ENCODE peak calls at places on chromosomes 4 and X, in four cellular contexts. Z is suprapubic skin, U is H1, H is psoas muscle. N is an unnamed sample.
A peak's percentile ranks its signal among the peaks of the same experiment; 100 is the strongest.

GRCh38 chr4:134777626-134778025 is 576.0 kb upstream of the PABPC4L start:
- DNase-seq in Z (no peak), U (no peak), H (no peak), N (no peak)

GRCh38 chrX:13955095-13955647 is 74.5 kb downstream of the GEMIN8 start:
- DNase-seq in H (no peak), U (no peak), Z (no peak), N (no peak)

GRCh38 chrX:43813898-43814297 is 68.4 kb downstream of the MAOB start:
- DNase-seq in Z (no peak), H (no peak), U (peak; percentile 45), N (no peak)

GRCh38 chr4:143437937-143438336 is 75.6 kb upstream of the SMARCA5 start:
- DNase-seq in Z (no peak), H (no peak), U (no peak), N (no peak)

GRCh38 chr4:113502883-113503282 is 258.7 kb downstream of the CAMK2D start:
- DNase-seq in U (no peak), H (no peak), Z (no peak), N (no peak)

GRCh38 chrX:22969416-22969815 is 30.3 kb upstream of the DDX53 start:
- DNase-seq in H (no peak), U (no peak), Z (no peak), N (no peak)

GRCh38 chr4:793941-794621 is 31.8 kb downstream of the CPLX1 start:
- DNase-seq in Z (no peak), U (no peak), H (no peak), N (no peak)

GRCh38 chr4:100288167-100288566 is 97.9 kb upstream of the DDIT4L start:
- DNase-seq in Z (no peak), H (no peak), U (no peak), N (no peak)

GRCh38 chr4:137267024-137267423 is 265.3 kb downstream of the PCDH18 start:
- DNase-seq in U (no peak), H (no peak), Z (no peak), N (no peak)

GRCh38 chrX:55451626-55451989 is 319 bp upstream of the MAGEH1 start:
- DNase-seq in H (no peak), U (no peak), Z (no peak), N (no peak)

GRCh38 chrX:55451990-55452824 is at the start of gene MAGEH1:
- DNase-seq in H (peak; percentile 78), U (peak; percentile 62), Z (peak; percentile 86), N (peak; percentile 89)

GRCh38 chrX:55452825-55453124 is 848 bp downstream of the MAGEH1 start:
- DNase-seq in U (no peak), H (no peak), Z (no peak), N (no peak)

GRCh38 chrX:55450259-55450658 is 1.7 kb upstream of the MAGEH1 start:
- DNase-seq in H (no peak), Z (no peak), U (no peak), N (no peak)

DNA sequence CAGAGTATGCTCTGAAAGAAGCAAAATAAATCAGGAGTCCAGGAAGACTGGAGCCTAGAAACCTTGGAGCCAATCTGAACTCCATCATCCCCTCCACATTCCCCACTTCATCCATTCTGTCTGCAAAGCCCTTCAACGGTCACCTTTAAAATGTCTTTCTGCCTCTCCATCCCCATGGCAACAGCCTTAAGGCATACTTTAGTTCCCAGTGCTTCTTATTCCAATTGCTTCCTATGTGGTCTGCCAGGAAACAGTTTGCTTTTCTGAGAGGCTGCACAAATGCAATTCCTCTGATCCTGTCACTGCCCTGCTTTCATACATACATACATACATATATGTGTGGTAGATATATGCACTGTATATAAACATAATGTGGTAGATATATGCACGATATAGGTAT is 802 bp upstream of the MAGEH1 start:
- DNase-seq in Z (no peak), H (no peak), U (no peak), N (no peak)
- H3K27ac ChIP-seq in Z (no peak overlapping the region), H (peak overlapping the region; percentile 59), U (no peak overlapping the region), N (no peak overlapping the region)

GRCh38 chr4:173527103-173527876 is 2.7 kb downstream of the HAND2 start:
- DNase-seq in Z (no peak), H (no peak), U (peak; percentile 75), N (no peak)
- H3K4me3 ChIP-seq in Z (peak overlapping the region; percentile 55), H (no peak overlapping the region), U (no peak overlapping the region), N (peak overlapping the region; percentile 87)

GRCh38 chrX:37077646-37078433 is 69.7 kb downstream of the FAM47C start:
- DNase-seq in U (no peak), H (no peak), Z (no peak), N (no peak)
- TF ChIP-seq CTCF in U (no peak), H (no peak), Z (no peak), N (no peak)

GRCh38 chr4:12612866-12613265 is 871.3 kb downstream of the RAB28 start:
- DNase-seq in H (no peak), U (no peak), Z (no peak), N (no peak)

DNA sequence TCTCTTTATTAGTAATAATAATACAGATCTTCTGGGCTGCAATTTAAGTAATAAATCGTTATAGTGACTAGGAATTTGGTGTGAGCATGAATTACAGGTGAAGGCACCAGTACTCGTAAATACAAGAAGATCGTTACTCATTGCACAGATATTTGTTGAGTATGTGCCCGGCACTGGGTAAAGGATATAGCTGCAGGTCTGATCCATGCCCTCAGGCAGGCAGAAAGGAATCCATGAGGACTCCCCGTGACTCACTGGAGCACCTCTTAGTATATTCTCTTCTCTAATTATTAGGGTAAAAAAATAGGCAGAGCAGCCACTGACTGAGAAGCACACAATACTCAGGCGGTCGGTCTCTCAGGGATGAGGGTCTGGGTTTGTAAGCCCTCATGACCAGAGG is 868.3 kb downstream of the RAB28 start:
- DNase-seq in Z (no peak), U (no peak), H (no peak), N (no peak)
- H3K27ac ChIP-seq in Z (no peak overlapping the region), U (no peak overlapping the region), H (no peak overlapping the region), N (no peak overlapping the region)

GRCh38 chr4:71132486-71132885 is 139.0 kb downstream of the DCK start:
- DNase-seq in Z (no peak), U (no peak), H (no peak), N (no peak)

GRCh38 chr4:71126719-71127118 is 133.3 kb downstream of the DCK start:
- DNase-seq in H (no peak), U (no peak), Z (no peak), N (no peak)

GRCh38 chr4:71136071-71136470 is 142.6 kb downstream of the DCK start:
- DNase-seq in Z (no peak), H (no peak), U (no peak), N (no peak)

GRCh38 chr4:71133491-71133890 is 140.0 kb downstream of the DCK start:
- DNase-seq in U (no peak), Z (no peak), H (no peak), N (no peak)

DNA sequence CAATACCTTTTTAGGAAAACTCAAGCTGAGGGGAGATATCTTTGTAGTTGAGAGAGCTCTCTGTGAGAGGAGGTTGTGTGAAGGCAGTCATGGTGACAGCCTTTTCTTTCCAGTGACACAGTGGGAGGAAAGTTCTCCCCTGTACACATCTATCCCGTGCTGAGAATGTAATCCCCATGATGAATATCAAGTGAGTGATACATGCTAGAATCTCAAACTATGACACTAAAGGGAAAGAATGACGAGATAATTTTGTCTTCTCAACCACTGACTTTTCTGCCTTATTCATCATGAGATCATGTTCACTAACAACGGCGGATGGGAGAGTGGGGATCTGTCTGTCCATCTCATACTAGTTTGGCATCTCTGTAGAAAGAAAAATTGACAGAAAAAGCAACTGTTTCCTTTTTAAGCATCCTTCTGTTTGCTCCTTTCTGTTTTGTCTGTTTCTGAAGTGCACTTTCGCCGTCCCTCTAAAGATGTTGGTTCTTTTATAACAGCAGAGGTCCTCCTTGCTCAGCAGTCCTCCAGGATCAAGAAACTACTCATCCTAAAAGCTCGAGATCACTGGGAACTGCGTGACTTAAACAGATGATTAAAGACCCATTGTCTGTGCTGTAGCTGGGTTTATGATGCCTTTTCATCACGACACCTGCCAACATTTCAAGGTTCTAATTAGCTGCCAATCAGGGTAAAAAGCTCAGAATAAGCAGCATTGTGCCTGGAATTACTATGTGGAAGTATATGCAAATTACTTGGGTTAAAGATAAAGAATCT is 137.6 kb downstream of the DCK start:
- DNase-seq in H (no peak), U (no peak), Z (no peak), N (no peak)
- H3K4me3 ChIP-seq in H (no peak overlapping the region), U (no peak overlapping the region), Z (no peak overlapping the region), N (peak overlapping the region; percentile 11)

GRCh38 chr4:169068423-169068822 is 58.4 kb upstream of the CBR4 start:
- DNase-seq in Z (no peak), U (no peak), H (no peak), N (no peak)
- TF ChIP-seq CTCF in Z (no peak), U (peak; percentile 12), H (no peak), N (no peak)